ENCODE peak calls at places on chromosomes 1 and 21, in eight cellular contexts. One of them, this sample, is unnamed.

GRCh38 chr1:98794196-98794886 is 132.8 kb downstream of the SNX7 start:
- DNase-seq in RWPE2: no peak
- DNase-seq in mucosa of descending colon: peak; percentile 81
- DNase-seq in left ventricle myocardium inferior: no peak
- DNase-seq in heart left ventricle: no peak
- DNase-seq in thoracic aorta: no peak
- DNase-seq in psoas muscle: no peak
- DNase-seq in neural progenitor cell: peak; percentile 72
- DNase-seq in this sample: peak; percentile 3

GRCh38 chr21:41948404-41948895 is 5.4 kb downstream of the C2CD2 start:
- DNase-seq in RWPE2: no peak
- DNase-seq in mucosa of descending colon: no peak
- DNase-seq in left ventricle myocardium inferior: no peak
- DNase-seq in heart left ventricle: no peak
- DNase-seq in thoracic aorta: no peak
- DNase-seq in psoas muscle: no peak
- DNase-seq in neural progenitor cell: no peak
- DNase-seq in this sample: no peak

GRCh38 chr1:211825990-211826389 is 4.6 kb downstream of the LPGAT1 start:
- DNase-seq in RWPE2: no peak
- DNase-seq in mucosa of descending colon: no peak
- DNase-seq in left ventricle myocardium inferior: no peak
- DNase-seq in heart left ventricle: no peak
- DNase-seq in thoracic aorta: no peak
- DNase-seq in psoas muscle: no peak
- DNase-seq in neural progenitor cell: no peak
- DNase-seq in this sample: no peak

GRCh38 chr1:117629625-117630422 is 24.0 kb downstream of the TENT5C start:
- DNase-seq in RWPE2: no peak
- DNase-seq in mucosa of descending colon: no peak
- DNase-seq in left ventricle myocardium inferior: no peak
- DNase-seq in heart left ventricle: no peak
- DNase-seq in thoracic aorta: no peak
- DNase-seq in psoas muscle: no peak
- DNase-seq in neural progenitor cell: no peak
- DNase-seq in this sample: no peak

GRCh38 chr1:203506821-203507220 is 12.9 kb downstream of the OPTC start:
- DNase-seq in RWPE2: no peak
- DNase-seq in mucosa of descending colon: no peak
- DNase-seq in left ventricle myocardium inferior: no peak
- DNase-seq in heart left ventricle: no peak
- DNase-seq in thoracic aorta: no peak
- DNase-seq in psoas muscle: no peak
- DNase-seq in neural progenitor cell: no peak
- DNase-seq in this sample: no peak

GRCh38 chr1:40312238-40313205 is 4.6 kb downstream of the COL9A2 start:
- DNase-seq in RWPE2: no peak
- DNase-seq in mucosa of descending colon: peak; percentile 78
- DNase-seq in left ventricle myocardium inferior: peak; percentile 45
- DNase-seq in heart left ventricle: no peak
- DNase-seq in thoracic aorta: no peak
- DNase-seq in psoas muscle: no peak
- DNase-seq in neural progenitor cell: peak; percentile 10
- DNase-seq in this sample: no peak

GRCh38 chr1:64000021-64000420 is 203.4 kb upstream of the UBE2U start:
- DNase-seq in RWPE2: no peak
- DNase-seq in mucosa of descending colon: no peak
- DNase-seq in left ventricle myocardium inferior: no peak
- DNase-seq in heart left ventricle: no peak
- DNase-seq in thoracic aorta: no peak
- DNase-seq in psoas muscle: no peak
- DNase-seq in neural progenitor cell: no peak
- DNase-seq in this sample: no peak

GRCh38 chr1:28132110-28132897 is 43.9 kb upstream of the EYA3 start:
- DNase-seq in RWPE2: no peak
- DNase-seq in mucosa of descending colon: no peak
- DNase-seq in left ventricle myocardium inferior: no peak
- DNase-seq in heart left ventricle: no peak
- DNase-seq in thoracic aorta: no peak
- DNase-seq in psoas muscle: no peak
- DNase-seq in neural progenitor cell: no peak
- DNase-seq in this sample: no peak

GRCh38 chr1:89762431-89762800 is 58.4 kb upstream of the LRRC8D start:
- DNase-seq in RWPE2: no peak
- DNase-seq in mucosa of descending colon: no peak
- DNase-seq in left ventricle myocardium inferior: no peak
- DNase-seq in heart left ventricle: no peak
- DNase-seq in thoracic aorta: no peak
- DNase-seq in psoas muscle: no peak
- DNase-seq in neural progenitor cell: no peak
- DNase-seq in this sample: no peak

GRCh38 chr21:26850116-26850643 is 5.0 kb upstream of the ADAMTS1 start:
- DNase-seq in RWPE2: no peak
- DNase-seq in mucosa of descending colon: no peak
- DNase-seq in left ventricle myocardium inferior: no peak
- DNase-seq in heart left ventricle: no peak
- DNase-seq in thoracic aorta: no peak
- DNase-seq in psoas muscle: no peak
- DNase-seq in neural progenitor cell: peak; percentile 37
- DNase-seq in this sample: no peak

GRCh38 chr1:156098782-156099181 is 15.7 kb upstream of the LMNA start:
- DNase-seq in RWPE2: no peak
- DNase-seq in mucosa of descending colon: no peak
- DNase-seq in left ventricle myocardium inferior: no peak
- DNase-seq in heart left ventricle: no peak
- DNase-seq in thoracic aorta: no peak
- DNase-seq in psoas muscle: no peak
- DNase-seq in neural progenitor cell: peak; percentile 28
- DNase-seq in this sample: no peak

GRCh38 chr1:202807367-202807925 is 775 bp downstream of the KDM5B start:
- DNase-seq in RWPE2: no peak
- DNase-seq in mucosa of descending colon: peak; percentile 40
- DNase-seq in left ventricle myocardium inferior: peak; percentile 25
- DNase-seq in heart left ventricle: no peak
- DNase-seq in thoracic aorta: no peak
- DNase-seq in psoas muscle: peak; percentile 61
- DNase-seq in neural progenitor cell: peak; percentile 58
- DNase-seq in this sample: peak; percentile 14

GRCh38 chr1:154972517-154973343 is 1.8 kb upstream of the CKS1B start:
- DNase-seq in RWPE2: peak; percentile 97
- DNase-seq in mucosa of descending colon: peak; percentile 60
- DNase-seq in left ventricle myocardium inferior: peak; percentile 52
- DNase-seq in heart left ventricle: no peak
- DNase-seq in thoracic aorta: peak; percentile 43
- DNase-seq in psoas muscle: peak; percentile 74
- DNase-seq in neural progenitor cell: peak; percentile 94
- DNase-seq in this sample: peak; percentile 21

GRCh38 chr21:36337099-36337509 is 17.1 kb downstream of the MORC3 start:
- DNase-seq in RWPE2: no peak
- DNase-seq in mucosa of descending colon: no peak
- DNase-seq in left ventricle myocardium inferior: no peak
- DNase-seq in heart left ventricle: no peak
- DNase-seq in thoracic aorta: no peak
- DNase-seq in psoas muscle: no peak
- DNase-seq in neural progenitor cell: no peak
- DNase-seq in this sample: no peak

GRCh38 chr1:153375511-153375910 is at the start of gene S100A12:
- DNase-seq in RWPE2: no peak
- DNase-seq in mucosa of descending colon: no peak
- DNase-seq in left ventricle myocardium inferior: no peak
- DNase-seq in heart left ventricle: no peak
- DNase-seq in thoracic aorta: no peak
- DNase-seq in psoas muscle: no peak
- DNase-seq in neural progenitor cell: no peak
- DNase-seq in this sample: no peak

GRCh38 chr21:39483917-39484316 is 32.1 kb downstream of the SH3BGR start:
- DNase-seq in RWPE2: no peak
- DNase-seq in mucosa of descending colon: no peak
- DNase-seq in left ventricle myocardium inferior: no peak
- DNase-seq in heart left ventricle: no peak
- DNase-seq in thoracic aorta: no peak
- DNase-seq in psoas muscle: no peak
- DNase-seq in neural progenitor cell: no peak
- DNase-seq in this sample: no peak

GRCh38 chr1:110561631-110562030 is 42.7 kb upstream of the KCNA10 start:
- DNase-seq in RWPE2: no peak
- DNase-seq in mucosa of descending colon: no peak
- DNase-seq in left ventricle myocardium inferior: no peak
- DNase-seq in heart left ventricle: no peak
- DNase-seq in thoracic aorta: no peak
- DNase-seq in psoas muscle: no peak
- DNase-seq in neural progenitor cell: no peak
- DNase-seq in this sample: no peak

GRCh38 chr1:172761581-172762025 is 102.7 kb downstream of the FASLG start:
- DNase-seq in RWPE2: no peak
- DNase-seq in mucosa of descending colon: no peak
- DNase-seq in left ventricle myocardium inferior: no peak
- DNase-seq in heart left ventricle: no peak
- DNase-seq in thoracic aorta: no peak
- DNase-seq in psoas muscle: no peak
- DNase-seq in neural progenitor cell: no peak
- DNase-seq in this sample: no peak

GRCh38 chr21:46424621-46425020 is 34.1 kb upstream of the DIP2A start:
- DNase-seq in RWPE2: no peak
- DNase-seq in mucosa of descending colon: no peak
- DNase-seq in left ventricle myocardium inferior: no peak
- DNase-seq in heart left ventricle: peak; percentile 31
- DNase-seq in thoracic aorta: no peak
- DNase-seq in psoas muscle: peak; percentile 38
- DNase-seq in neural progenitor cell: no peak
- DNase-seq in this sample: peak; percentile 60

GRCh38 chr1:221274373-221274772 is 395.1 kb downstream of the HLX start:
- DNase-seq in RWPE2: no peak
- DNase-seq in mucosa of descending colon: no peak
- DNase-seq in left ventricle myocardium inferior: no peak
- DNase-seq in heart left ventricle: peak; percentile 27
- DNase-seq in thoracic aorta: no peak
- DNase-seq in psoas muscle: no peak
- DNase-seq in neural progenitor cell: peak; percentile 72
- DNase-seq in this sample: no peak

GRCh38 chr21:16176570-16176969 is 446.8 kb downstream of the USP25 start:
- DNase-seq in RWPE2: no peak
- DNase-seq in mucosa of descending colon: no peak
- DNase-seq in left ventricle myocardium inferior: no peak
- DNase-seq in heart left ventricle: no peak
- DNase-seq in thoracic aorta: no peak
- DNase-seq in psoas muscle: no peak
- DNase-seq in neural progenitor cell: no peak
- DNase-seq in this sample: no peak

GRCh38 chr1:167175901-167176300 is 44.8 kb upstream of the POU2F1 start:
- DNase-seq in RWPE2: no peak
- DNase-seq in mucosa of descending colon: no peak
- DNase-seq in left ventricle myocardium inferior: no peak
- DNase-seq in heart left ventricle: no peak
- DNase-seq in thoracic aorta: no peak
- DNase-seq in psoas muscle: no peak
- DNase-seq in neural progenitor cell: no peak
- DNase-seq in this sample: no peak

GRCh38 chr1:56535362-56535761 is 44.0 kb downstream of the PLPP3 start:
- DNase-seq in RWPE2: no peak
- DNase-seq in mucosa of descending colon: no peak
- DNase-seq in left ventricle myocardium inferior: no peak
- DNase-seq in heart left ventricle: no peak
- DNase-seq in thoracic aorta: no peak
- DNase-seq in psoas muscle: no peak
- DNase-seq in neural progenitor cell: no peak
- DNase-seq in this sample: no peak
- H3K4me1 ChIP-seq in RWPE2: peaks cover 7% of the 10 kb centered on the region
- H3K4me1 ChIP-seq in mucosa of descending colon: no peaks in the 10 kb centered on the region
- H3K4me1 ChIP-seq in left ventricle myocardium inferior: peaks cover 100% of the 10 kb centered on the region
- H3K4me1 ChIP-seq in heart left ventricle: peaks cover 14% of the 10 kb centered on the region
- H3K4me1 ChIP-seq in thoracic aorta: peaks cover 25% of the 10 kb centered on the region
- H3K4me1 ChIP-seq in psoas muscle: peaks cover 68% of the 10 kb centered on the region
- H3K4me1 ChIP-seq in neural progenitor cell: peaks cover 33% of the 10 kb centered on the region
- H3K4me1 ChIP-seq in this sample: no peaks in the 10 kb centered on the region

GRCh38 chr1:55067914-55068313 is 28.6 kb downstream of the PCSK9 start:
- DNase-seq in RWPE2: no peak
- DNase-seq in mucosa of descending colon: no peak
- DNase-seq in left ventricle myocardium inferior: no peak
- DNase-seq in heart left ventricle: no peak
- DNase-seq in thoracic aorta: no peak
- DNase-seq in psoas muscle: no peak
- DNase-seq in neural progenitor cell: no peak
- DNase-seq in this sample: no peak
- H3K4me1 ChIP-seq in RWPE2: no peaks in the 10 kb centered on the region
- H3K4me1 ChIP-seq in mucosa of descending colon: no peaks in the 10 kb centered on the region
- H3K4me1 ChIP-seq in left ventricle myocardium inferior: peaks cover 75% of the 10 kb centered on the region
- H3K4me1 ChIP-seq in heart left ventricle: no peaks in the 10 kb centered on the region
- H3K4me1 ChIP-seq in thoracic aorta: peaks cover 36% of the 10 kb centered on the region
- H3K4me1 ChIP-seq in psoas muscle: peaks cover 41% of the 10 kb centered on the region
- H3K4me1 ChIP-seq in neural progenitor cell: no peaks in the 10 kb centered on the region
- H3K4me1 ChIP-seq in this sample: no peaks in the 10 kb centered on the region

DNA sequence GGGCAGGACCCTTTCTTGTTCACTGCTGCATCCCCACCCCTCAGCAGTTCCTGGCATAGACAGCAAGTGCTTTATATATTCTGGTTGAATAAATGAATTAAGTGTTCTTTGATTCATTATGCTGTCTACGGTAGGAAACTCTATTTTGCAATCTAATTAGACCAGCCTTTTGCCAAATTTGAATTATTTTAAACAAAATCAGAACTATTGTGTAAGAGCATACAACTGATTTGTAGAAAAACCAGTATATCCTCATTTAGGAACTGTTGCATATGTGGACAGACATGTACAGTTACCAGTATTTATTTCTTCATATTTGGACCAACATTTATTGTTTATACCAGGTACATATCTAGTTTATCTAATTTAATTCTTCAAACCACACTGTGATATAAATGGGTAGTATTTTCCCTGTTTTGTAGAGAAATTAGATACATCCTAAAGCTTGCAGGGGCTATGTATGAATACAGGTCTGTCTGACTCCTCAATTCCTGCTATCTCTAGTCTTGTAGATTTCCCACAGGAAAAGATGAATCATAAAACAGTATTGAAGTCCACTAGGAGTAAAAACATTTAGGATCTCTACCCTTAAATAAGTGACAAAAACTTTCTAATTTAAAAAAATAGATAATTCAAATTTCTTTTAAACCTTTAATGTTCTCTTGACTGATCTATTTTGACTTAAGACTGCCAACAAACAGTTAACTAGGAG is 10.4 kb downstream of the MGST3 start:
- DNase-seq in RWPE2: no peak
- DNase-seq in mucosa of descending colon: no peak
- DNase-seq in left ventricle myocardium inferior: no peak
- DNase-seq in heart left ventricle: no peak
- DNase-seq in thoracic aorta: no peak
- DNase-seq in psoas muscle: no peak
- DNase-seq in neural progenitor cell: no peak
- DNase-seq in this sample: no peak
- H3K4me1 ChIP-seq in RWPE2: peaks cover 6% of the 10 kb centered on the region
- H3K4me1 ChIP-seq in mucosa of descending colon: peaks cover 17% of the 10 kb centered on the region
- H3K4me1 ChIP-seq in left ventricle myocardium inferior: peaks cover 97% of the 10 kb centered on the region
- H3K4me1 ChIP-seq in heart left ventricle: peaks cover 13% of the 10 kb centered on the region
- H3K4me1 ChIP-seq in thoracic aorta: peaks cover 61% of the 10 kb centered on the region
- H3K4me1 ChIP-seq in psoas muscle: peaks cover 71% of the 10 kb centered on the region
- H3K4me1 ChIP-seq in neural progenitor cell: peaks cover 5% of the 10 kb centered on the region
- H3K4me1 ChIP-seq in this sample: peaks cover 7% of the 10 kb centered on the region

DNA sequence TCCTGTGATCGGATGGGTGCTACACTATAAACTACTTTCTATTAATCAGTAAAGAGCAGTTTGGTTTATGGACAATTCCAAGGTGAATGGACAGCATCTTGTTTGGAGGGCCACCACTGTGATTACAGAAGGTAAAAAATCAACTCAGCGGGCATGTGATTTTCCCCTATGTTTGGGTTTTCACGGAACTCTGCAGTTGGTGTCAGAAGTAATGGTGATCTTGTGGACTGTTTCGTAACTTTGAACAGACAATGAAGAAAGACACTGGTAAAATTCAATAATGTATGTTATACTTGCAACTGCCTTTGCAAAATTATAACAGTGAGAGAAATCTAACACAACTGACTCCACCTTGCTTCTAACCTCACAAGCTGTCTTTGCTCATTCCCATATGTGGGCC is 53.3 kb downstream of the TRIM33 start:
- DNase-seq in RWPE2: no peak
- DNase-seq in mucosa of descending colon: no peak
- DNase-seq in left ventricle myocardium inferior: no peak
- DNase-seq in heart left ventricle: no peak
- DNase-seq in thoracic aorta: no peak
- DNase-seq in psoas muscle: no peak
- DNase-seq in neural progenitor cell: no peak
- DNase-seq in this sample: no peak
- H3K4me1 ChIP-seq in RWPE2: peaks cover 10% of the 10 kb centered on the region
- H3K4me1 ChIP-seq in mucosa of descending colon: no peaks in the 10 kb centered on the region
- H3K4me1 ChIP-seq in left ventricle myocardium inferior: peaks cover 29% of the 10 kb centered on the region
- H3K4me1 ChIP-seq in heart left ventricle: no peaks in the 10 kb centered on the region
- H3K4me1 ChIP-seq in thoracic aorta: no peaks in the 10 kb centered on the region
- H3K4me1 ChIP-seq in psoas muscle: peaks cover 13% of the 10 kb centered on the region
- H3K4me1 ChIP-seq in neural progenitor cell: peaks cover 6% of the 10 kb centered on the region
- H3K4me1 ChIP-seq in this sample: no peaks in the 10 kb centered on the region

This sample was measured in CD8-positive, alpha-beta memory T cell.